ENCODE peak calls at places on chromosome 22, in ten cellular contexts. Q, M, X, Z, I, O, T, S, K and W are unnamed samples. For H3K4me1, the result is how much of the 10 kb centered on the place peaks cover.

GRCh38 chr22:28207281-28208030 is 288.4 kb upstream of the PITPNB start:
- DNase-seq in O (no peak), Q (no peak), M (no peak), T (no peak), X (no peak), K (no peak), I (no peak), Z (peak), S (no peak), W (no peak)

GRCh38 chr22:19181786-19182471 is 3.4 kb upstream of the SLC25A1 start:
- DNase-seq in Z (no peak), K (no peak), X (no peak), T (no peak), S (no peak), Q (no peak), I (no peak), M (no peak), O (no peak), W (no peak)

GRCh38 chr22:22380098-22381030 is 128.2 kb downstream of the ZNF280B start:
- DNase-seq in Q (no peak), Z (no peak), X (no peak), O (peak), K (no peak), S (no peak), T (no peak), M (no peak), I (peak), W (peak)

GRCh38 chr22:22371031-22371541 is 126.5 kb downstream of the VPREB1 start:
- DNase-seq in X (no peak), I (peak), T (no peak), M (no peak), S (no peak), Q (no peak), O (no peak), K (no peak), Z (no peak), W (peak)

GRCh38 chr22:19765477-19766234 is 5.1 kb downstream of the TBX1 start:
- DNase-seq in K (no peak), I (peak), M (no peak), X (no peak), S (no peak), O (no peak), T (no peak), Q (no peak), Z (no peak), W (no peak)

GRCh38 chr22:47190957-47191323 is 428.5 kb downstream of the TBC1D22A start:
- DNase-seq in I (no peak), K (peak), M (no peak), T (no peak), O (peak), S (no peak), Z (no peak), X (no peak), Q (no peak), W (no peak)

GRCh38 chr22:26043031-26043430 is 126.2 kb upstream of the SEZ6L start:
- DNase-seq in Z (no peak), K (no peak), X (no peak), T (no peak), Q (no peak), S (no peak), M (no peak), I (no peak), O (no peak), W (no peak)

GRCh38 chr22:39778055-39778454 is 115.5 kb downstream of the ENTHD1 start:
- DNase-seq in I (no peak), T (no peak), O (no peak), K (no peak), Q (no peak), X (no peak), Z (no peak), S (no peak), M (no peak), W (no peak)

GRCh38 chr22:40183029-40183581 is 5.4 kb downstream of the TNRC6B start:
- DNase-seq in S (no peak), X (no peak), T (no peak), K (no peak), I (peak), Z (peak), O (no peak), Q (no peak), M (no peak), W (peak)

GRCh38 chr22:19848298-19849224 is 6.1 kb downstream of the GNB1L start:
- DNase-seq in Z (no peak), S (peak), M (no peak), I (no peak), T (no peak), K (peak), Q (no peak), O (no peak), X (peak), W (no peak)

GRCh38 chr22:47372111-47372581 is 609.7 kb downstream of the TBC1D22A start:
- DNase-seq in Z (no peak), M (no peak), O (peak), K (no peak), X (no peak), Q (peak), T (no peak), I (no peak), S (no peak), W (no peak)

GRCh38 chr22:46798366-46799057 is 36.1 kb downstream of the TBC1D22A start:
- DNase-seq in O (peak), M (peak), K (peak), X (peak), I (peak), Z (peak), T (peak), S (peak), Q (peak), W (peak)

GRCh38 chr22:29116397-29117123 is 43.7 kb downstream of the KREMEN1 start:
- DNase-seq in T (no peak), K (no peak), X (no peak), Z (no peak), Q (no peak), O (no peak), S (no peak), M (no peak), I (no peak), W (no peak)

GRCh38 chr22:21624120-21624879 is 5.5 kb downstream of the YDJC start:
- DNase-seq in I (peak), M (no peak), T (peak), K (no peak), Z (peak), S (peak), Q (no peak), X (no peak), O (no peak), W (peak)

GRCh38 chr22:23522642-23523251 is 57.3 kb downstream of the IGLL1 start:
- DNase-seq in I (peak), Q (no peak), Z (peak), S (no peak), O (peak), K (no peak), M (no peak), X (no peak), T (no peak), W (no peak)

DNA sequence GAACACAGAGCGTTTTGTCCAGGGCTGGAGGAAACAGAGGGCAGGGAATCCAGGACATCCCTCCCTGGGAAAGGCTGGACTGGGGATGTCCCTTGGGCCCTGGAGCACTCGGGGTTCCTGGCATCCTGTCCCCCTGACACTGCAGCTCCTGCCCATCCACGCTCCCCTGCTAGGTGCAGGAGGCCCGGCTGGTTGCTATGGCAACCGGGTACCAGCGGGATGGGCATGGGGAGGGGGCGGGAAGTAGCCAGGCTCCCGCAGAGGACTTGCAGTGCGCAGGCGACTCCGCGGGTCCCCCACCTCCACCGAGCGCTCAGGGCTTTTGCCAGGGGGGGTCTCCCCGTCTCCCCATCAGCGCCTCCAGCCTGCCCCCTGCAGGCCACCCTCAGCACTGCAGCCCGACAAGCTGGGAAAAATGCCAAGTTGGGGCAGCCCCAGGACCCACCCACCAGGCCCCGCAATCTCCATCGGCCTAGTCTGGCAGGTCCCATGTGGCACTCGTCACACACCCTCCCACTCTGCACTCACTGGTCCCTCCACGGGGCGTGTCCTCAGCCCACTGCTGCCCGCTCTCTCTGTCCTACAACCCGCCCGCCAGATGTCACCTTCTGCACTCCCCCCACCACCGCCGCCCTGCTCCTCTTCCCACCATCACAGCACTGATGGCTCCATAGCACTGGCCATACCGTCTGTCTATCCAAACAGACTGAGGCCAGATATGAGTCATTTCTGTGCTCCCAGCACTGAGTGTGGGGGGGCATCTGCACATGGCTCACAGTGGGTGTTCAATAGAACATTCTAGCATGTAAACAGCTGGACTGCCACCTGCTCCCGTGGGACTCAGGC is 31.5 kb downstream of the KIAA0930 start:
- DNase-seq in T (peak), X (peak), Q (no peak), M (no peak), O (peak), K (no peak), I (peak), S (no peak), Z (peak), W (peak)
- H3K4me1 ChIP-seq in T (under half), X (under half), Q (under half), M (under half), O (under half), K (under half), I (under half), S (under half), Z (under half), W (under half)

GRCh38 chr22:49972163-49973017 is 11.8 kb downstream of the PIM3 start:
- DNase-seq in I (no peak), S (peak), T (no peak), Q (peak), Z (no peak), O (peak), M (peak), X (peak), K (no peak), W (no peak)
- H3K4me3 ChIP-seq in I (no peak), S (peak), T (no peak), Q (no peak), Z (peak), O (peak), M (peak), X (peak), K (peak), W (peak)

GRCh38 chr22:42688241-42688913 is 32.3 kb downstream of the A4GALT start:
- DNase-seq in I (peak), X (peak), Z (peak), T (no peak), O (no peak), S (peak), Q (peak), K (no peak), M (peak), W (peak)
- H3K4me1 ChIP-seq in I (under half), X (under half), Z (half or more), T (under half), O (under half), S (half or more), Q (under half), K (under half), M (under half), W (under half)

DNA sequence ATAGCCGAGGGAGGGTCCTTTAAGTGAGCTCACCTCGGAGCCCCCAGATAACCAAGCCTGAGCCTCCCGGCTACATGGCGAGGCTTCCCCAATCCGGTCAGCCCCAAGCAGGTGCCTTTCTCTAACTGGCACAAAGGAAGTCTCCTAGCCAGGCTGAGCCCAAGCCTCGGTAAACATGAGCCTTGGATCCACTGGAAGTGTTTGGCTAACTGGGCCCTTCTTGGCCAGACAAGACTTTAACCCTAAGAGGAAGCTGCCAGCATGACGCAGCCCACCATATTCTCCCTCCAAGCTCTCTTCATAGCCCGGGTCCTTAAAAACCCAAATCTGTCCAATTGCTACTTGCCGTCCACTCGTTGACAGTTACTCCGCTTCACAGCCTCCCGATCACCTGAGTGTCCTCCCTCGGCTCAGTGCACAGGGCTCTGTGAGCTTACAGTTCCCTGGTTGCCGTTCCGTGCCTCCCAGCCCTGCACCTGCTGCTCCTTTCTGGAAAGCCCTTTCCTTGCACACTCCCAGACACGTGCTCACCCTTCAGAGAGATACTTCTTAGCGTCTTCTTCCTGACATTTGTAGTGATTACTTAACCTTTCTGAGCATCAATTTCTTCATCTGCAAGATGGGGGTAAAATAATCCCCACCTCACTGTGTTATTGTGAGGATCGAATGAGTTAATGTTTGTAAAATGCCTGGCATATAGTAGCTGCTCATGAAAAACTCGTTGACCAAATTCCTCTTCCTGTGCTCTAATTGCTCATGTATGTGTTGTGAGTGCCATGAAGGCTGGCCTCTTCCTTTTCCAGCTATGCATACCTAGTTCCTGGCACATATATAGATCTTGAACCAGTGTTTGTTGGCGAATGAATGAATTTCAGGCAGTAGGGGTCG is 25.6 kb downstream of the TXN2 start:
- DNase-seq in K (no peak), O (peak), X (no peak), S (no peak), Z (no peak), Q (no peak), M (no peak), T (no peak), I (no peak), W (no peak)
- H3K4me3 ChIP-seq in K (no peak), O (peak), X (peak), S (peak), Z (peak), Q (peak), M (peak), T (no peak), I (no peak), W (peak)

GRCh38 chr22:43007519-43008102 is 7.3 kb downstream of the PACSIN2 start:
- DNase-seq in Z (peak), S (no peak), K (no peak), I (no peak), Q (no peak), X (no peak), O (no peak), T (no peak), M (no peak), W (no peak)

GRCh38 chr22:43006016-43006505 is 8.9 kb downstream of the PACSIN2 start:
- DNase-seq in X (no peak), K (no peak), I (no peak), M (no peak), T (no peak), Z (no peak), O (peak), S (no peak), Q (no peak), W (no peak)

GRCh38 chr22:43005106-43005505 is 9.8 kb downstream of the PACSIN2 start:
- DNase-seq in M (no peak), T (no peak), K (no peak), O (no peak), I (no peak), Q (no peak), Z (no peak), S (no peak), X (no peak), W (no peak)

GRCh38 chr22:43008509-43008908 is 6.4 kb downstream of the PACSIN2 start:
- DNase-seq in X (no peak), I (no peak), Q (no peak), O (no peak), T (no peak), S (peak), K (no peak), Z (peak), M (no peak), W (no peak)

DNA sequence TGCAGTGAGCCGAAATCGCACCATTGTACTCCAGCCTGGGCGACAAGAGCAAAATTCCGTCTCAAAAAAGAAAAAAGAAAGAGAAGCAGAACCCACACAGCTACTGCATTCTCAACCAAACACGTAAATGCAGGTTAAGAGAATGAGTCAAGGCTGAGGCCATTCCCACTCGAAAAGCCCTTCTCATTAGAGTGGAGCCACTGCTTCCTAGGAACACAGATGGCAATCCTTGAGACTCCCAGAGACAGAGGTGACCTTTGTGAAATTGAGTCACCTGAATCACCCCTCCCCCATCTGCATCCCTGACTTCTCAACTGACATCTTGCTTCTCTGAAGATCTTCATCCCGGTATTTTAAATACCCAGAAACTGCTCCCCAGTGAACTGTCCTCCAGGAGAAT is 8.2 kb downstream of the PACSIN2 start:
- DNase-seq in Z (no peak), S (no peak), I (no peak), X (no peak), O (no peak), K (no peak), M (no peak), Q (no peak), T (no peak), W (no peak)
- H3K4me1 ChIP-seq in Z (half or more), S (under half), I (under half), X (under half), O (half or more), K (half or more), M (under half), Q (under half), T (half or more), W (under half)

GRCh38 chr22:38465673-38466490 is 2.0 kb upstream of the KDELR3 start:
- DNase-seq in S (no peak), I (no peak), K (no peak), Q (no peak), M (no peak), T (no peak), Z (no peak), X (no peak), O (peak), W (peak)

GRCh38 chr22:38461414-38462081 is 6.3 kb upstream of the KDELR3 start:
- DNase-seq in X (peak), I (peak), Q (peak), T (peak), Z (peak), O (peak), M (peak), S (peak), K (peak), W (peak)

GRCh38 chr22:38461057-38461413 is 6.0 kb upstream of the KCNJ4 start:
- DNase-seq in I (no peak), K (no peak), S (no peak), M (no peak), X (no peak), Z (no peak), Q (no peak), O (no peak), T (no peak), W (peak)

GRCh38 chr22:38464992-38465672 is 2.8 kb upstream of the KDELR3 start:
- DNase-seq in X (no peak), I (no peak), Z (no peak), Q (no peak), K (no peak), O (peak), S (no peak), T (no peak), M (no peak), W (no peak)

GRCh38 chr22:38462960-38463784 is 4.7 kb upstream of the KDELR3 start:
- DNase-seq in S (peak), M (no peak), Z (no peak), K (no peak), T (no peak), X (no peak), I (peak), O (peak), Q (peak), W (no peak)
- H3K4me3 ChIP-seq in S (no peak), M (no peak), Z (no peak), K (no peak), T (no peak), X (no peak), I (no peak), O (no peak), Q (no peak), W (no peak)

GRCh38 chr22:42440728-42441127 is 8.5 kb upstream of the NFAM1 start:
- DNase-seq in Q (no peak), S (no peak), I (no peak), O (no peak), K (no peak), T (no peak), M (no peak), Z (no peak), X (no peak), W (no peak)
- H3K4me1 ChIP-seq in Q (under half), S (under half), I (under half), O (half or more), K (under half), T (under half), M (under half), Z (under half), X (under half), W (under half)